ENCODE peak calls at places on chromosomes 11 and 22, in ten cellular contexts. V is omental fat pad, F is RWPE1, C is Panc1, L is fibroblast of pulmonary artery, T is psoas muscle, D is left ventricle myocardium inferior, J is neural progenitor cell, Z is MCF 10A, S is PC-9. I is an unnamed sample.

GRCh38 chr22:38843716-38844660 is at the start of gene NPTXR:
- DNase-seq in Z (no peak), D (peak; percentile 54), J (peak; percentile 89), F (peak; percentile 34), C (no peak), V (no peak), S (peak; percentile 72), T (peak; percentile 76), L (peak; percentile 45), I (peak; percentile 36)

GRCh38 chr11:29656557-29656956 is 360.3 kb downstream of the KCNA4 start:
- DNase-seq in T (no peak), V (no peak), Z (no peak), J (no peak), C (no peak), D (no peak), S (no peak), L (no peak), F (no peak), I (no peak)

GRCh38 chr11:112962854-112963367 is 1.7 kb downstream of the NCAM1 start:
- DNase-seq in V (no peak), S (no peak), C (no peak), Z (no peak), L (no peak), F (no peak), D (peak; percentile 79), J (peak; percentile 84), T (peak; percentile 74), I (peak; percentile 21)

GRCh38 chr11:116990061-116990473 is 108.2 kb downstream of the SIK3 start:
- DNase-seq in Z (peak; percentile 56), T (no peak), J (no peak), V (no peak), L (peak; percentile 88), S (no peak), C (no peak), F (peak; percentile 59), D (no peak), I (no peak)

GRCh38 chr11:111063711-111064110 is 181.8 kb upstream of the POU2AF2 start:
- DNase-seq in S (no peak), D (no peak), J (peak; percentile 23), Z (peak; percentile 23), T (no peak), F (peak; percentile 6), C (no peak), L (no peak), V (no peak), I (no peak)

GRCh38 chr11:58530236-58530635 is 22.3 kb upstream of the OR5B21 start:
- DNase-seq in L (no peak), Z (no peak), D (no peak), V (no peak), C (no peak), J (no peak), T (no peak), S (no peak), F (no peak), I (no peak)

GRCh38 chr11:2420502-2421225 is 20.1 kb downstream of the TSSC4 start:
- DNase-seq in J (peak; percentile 93), S (peak; percentile 54), T (peak; percentile 86), V (no peak), F (peak; percentile 72), C (no peak), L (peak; percentile 74), D (peak; percentile 69), Z (peak; percentile 64), I (peak; percentile 72)

GRCh38 chr11:33655842-33656600 is 44.6 kb downstream of the C11orf91 start:
- DNase-seq in T (no peak), F (peak; percentile 24), L (no peak), Z (no peak), J (no peak), C (no peak), D (no peak), S (no peak), V (no peak), I (no peak)

GRCh38 chr22:39185601-39186012 is 33.1 kb upstream of the CBX7 start:
- DNase-seq in T (peak; percentile 83), V (no peak), J (no peak), F (no peak), S (no peak), Z (no peak), L (peak; percentile 89), C (no peak), D (peak; percentile 80), I (no peak)

GRCh38 chr22:44667829-44668189 is 34.2 kb upstream of the PRR5 start:
- DNase-seq in S (no peak), V (no peak), J (no peak), D (no peak), F (no peak), C (no peak), L (no peak), T (peak; percentile 16), Z (no peak), I (peak; percentile 81)

GRCh38 chr11:64545605-64546004 is 45.4 kb upstream of the SLC22A12 start:
- DNase-seq in L (peak; percentile 79), F (peak; percentile 88), T (peak; percentile 42), J (no peak), D (no peak), C (peak; percentile 67), S (peak; percentile 94), V (no peak), Z (peak; percentile 94), I (no peak)

GRCh38 chr11:12686246-12687060 is 12.2 kb downstream of the TEAD1 start:
- DNase-seq in L (no peak), J (no peak), V (no peak), C (no peak), Z (no peak), T (no peak), D (no peak), S (no peak), F (no peak), I (no peak)

GRCh38 chr11:59756845-59757244 is 1.7 kb downstream of the STX3 start:
- DNase-seq in F (peak; percentile 69), Z (peak; percentile 65), S (peak; percentile 78), V (no peak), T (no peak), C (no peak), D (no peak), J (no peak), L (peak; percentile 21), I (no peak)

GRCh38 chr11:12587333-12587997 is 86.8 kb upstream of the TEAD1 start:
- DNase-seq in Z (peak; percentile 50), S (peak; percentile 18), V (no peak), F (peak; percentile 30), L (peak; percentile 40), J (no peak), D (no peak), T (no peak), C (no peak), I (no peak)

DNA sequence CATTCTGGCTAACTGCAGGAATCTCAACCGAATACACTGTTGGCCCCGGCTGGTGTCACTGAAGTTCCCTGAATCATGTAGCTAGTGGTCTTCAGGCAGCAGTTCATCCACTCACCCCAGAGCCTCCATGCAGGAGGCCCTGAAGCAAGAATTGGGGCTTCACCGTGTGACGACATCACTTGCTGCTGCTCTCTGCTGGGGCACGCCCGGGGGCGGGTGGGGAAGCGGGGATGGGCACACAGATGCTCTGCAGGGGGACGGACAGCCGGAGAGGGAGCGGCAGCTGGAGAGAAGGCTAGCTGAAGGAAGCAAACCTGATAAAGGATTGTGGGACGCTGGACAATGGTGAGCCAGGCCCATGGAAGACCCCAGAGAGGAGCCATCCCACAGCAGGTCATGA is 17.0 kb downstream of the B3GAT1 start:
- DNase-seq in F (no peak), C (no peak), J (no peak), S (no peak), D (no peak), T (no peak), L (no peak), V (no peak), Z (no peak), I (no peak)
- TF ChIP-seq CTCF in F (no peak), C (no peak), J (no peak), S (no peak), D (no peak), T (no peak), L (no peak), V (no peak), Z (no peak), I (no peak)

GRCh38 chr11:106234794-106235193 is 157.3 kb downstream of the AASDHPPT start:
- DNase-seq in C (no peak), Z (no peak), D (no peak), F (no peak), V (no peak), J (no peak), S (no peak), L (no peak), T (no peak), I (no peak)

GRCh38 chr11:106233191-106233590 is 155.7 kb downstream of the AASDHPPT start:
- DNase-seq in S (no peak), T (no peak), Z (no peak), V (no peak), F (no peak), J (no peak), D (no peak), L (no peak), C (no peak), I (no peak)

GRCh38 chr11:106236295-106236694 is 158.8 kb downstream of the AASDHPPT start:
- DNase-seq in J (no peak), D (no peak), Z (no peak), T (no peak), S (no peak), V (no peak), C (no peak), L (no peak), F (no peak), I (no peak)

GRCh38 chr11:106228996-106229395 is 151.5 kb downstream of the AASDHPPT start:
- DNase-seq in T (no peak), L (peak; percentile 10), F (no peak), S (no peak), Z (peak; percentile 29), C (no peak), D (no peak), J (no peak), V (no peak), I (no peak)

GRCh38 chr11:106231591-106231990 is 154.1 kb downstream of the AASDHPPT start:
- DNase-seq in L (peak; percentile 52), J (peak; percentile 18), Z (peak; percentile 27), S (peak; percentile 1), F (no peak), C (no peak), D (no peak), V (no peak), T (no peak), I (no peak)
- TF ChIP-seq CTCF in L (peak; percentile 45), J (peak; percentile 39), Z (peak; percentile 16), S (peak; percentile 57), F (peak; percentile 18), C (peak; percentile 14), D (peak; percentile 20), V (no peak), T (no peak), I (no peak)

GRCh38 chr11:86571273-86571948 is 101.0 kb downstream of the ME3 start:
- DNase-seq in F (no peak), D (no peak), S (no peak), V (no peak), T (no peak), Z (peak; percentile 52), J (peak; percentile 70), C (no peak), L (no peak), I (no peak)
- TF ChIP-seq CTCF in F (no peak), D (peak; percentile 22), S (peak; percentile 60), V (no peak), T (peak; percentile 14), Z (peak; percentile 36), J (peak; percentile 76), C (peak; percentile 80), L (peak; percentile 36), I (no peak)

DNA sequence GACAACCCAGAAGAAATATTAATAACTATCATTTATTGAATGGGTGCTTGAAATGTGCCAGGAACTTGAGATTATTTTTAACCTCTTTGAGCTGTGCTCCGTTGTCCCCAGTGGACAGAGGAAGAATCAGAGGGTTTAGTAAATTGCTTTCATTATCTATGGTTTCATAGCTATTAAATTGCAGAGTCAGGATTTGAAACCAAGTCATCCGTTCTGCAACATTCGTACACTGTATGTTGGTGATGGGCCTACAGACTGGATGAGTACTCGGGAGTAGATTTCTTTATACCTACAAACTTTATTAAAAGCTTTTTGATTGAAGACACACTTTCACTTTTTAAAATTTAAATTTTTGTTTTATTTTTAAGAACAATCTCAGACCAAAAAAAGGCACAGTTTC is 4.9 kb downstream of the HSD17B12 start:
- DNase-seq in F (no peak), D (no peak), Z (no peak), C (no peak), J (no peak), V (no peak), L (no peak), T (no peak), S (no peak), I (no peak)
- TF ChIP-seq CTCF in F (no peak), D (peak; percentile 31), Z (no peak), C (no peak), J (no peak), V (no peak), L (peak; percentile 12), T (no peak), S (no peak), I (no peak)